ENCODE peak calls at places on chromosomes 1 and 21, in four cellular contexts. One of them, this sample, is unnamed.

GRCh38 chr1:40640314-40641076 is 25.0 kb downstream of the RIMS3 start:
- DNase-seq in K562: no peak
- DNase-seq in HepG2: no peak
- DNase-seq in GM12878: no peak
- DNase-seq in this sample: no peak

GRCh38 chr1:114344656-114345055 is 166.3 kb downstream of the TRIM33 start:
- DNase-seq in K562: no peak
- DNase-seq in GM12878: no peak
- DNase-seq in HepG2: no peak
- DNase-seq in this sample: no peak

GRCh38 chr1:91699339-91699970 is 186.5 kb downstream of the TGFBR3 start:
- DNase-seq in K562: no peak
- DNase-seq in HepG2: no peak
- DNase-seq in GM12878: no peak
- DNase-seq in this sample: no peak

GRCh38 chr1:151710187-151710586 is 6.4 kb downstream of the CELF3 start:
- DNase-seq in GM12878: no peak
- DNase-seq in HepG2: no peak
- DNase-seq in K562: peak; percentile 76
- DNase-seq in this sample: no peak

GRCh38 chr1:243505986-243506689 is 250.3 kb downstream of the SDCCAG8 start:
- DNase-seq in HepG2: peak; percentile 72
- DNase-seq in K562: peak; percentile 37
- DNase-seq in GM12878: no peak
- DNase-seq in this sample: no peak

GRCh38 chr1:54158071-54158470 is 5.3 kb upstream of the CDCP2 start:
- DNase-seq in GM12878: no peak
- DNase-seq in K562: no peak
- DNase-seq in HepG2: no peak
- DNase-seq in this sample: no peak

GRCh38 chr1:6672558-6672957 is 29.1 kb downstream of the DNAJC11 start:
- DNase-seq in HepG2: no peak
- DNase-seq in K562: no peak
- DNase-seq in GM12878: no peak
- DNase-seq in this sample: no peak

GRCh38 chr21:31426235-31426797 is 82.3 kb upstream of the TIAM1 start:
- DNase-seq in HepG2: no peak
- DNase-seq in K562: no peak
- DNase-seq in GM12878: peak; percentile 23
- DNase-seq in this sample: no peak

GRCh38 chr1:44801491-44802305 is 1.5 kb downstream of the PLK3 start:
- DNase-seq in GM12878: no peak
- DNase-seq in K562: peak; percentile 66
- DNase-seq in HepG2: no peak
- DNase-seq in this sample: peak; percentile 39

GRCh38 chr1:65393345-65393744 is 27.1 kb upstream of the LEPR start:
- DNase-seq in HepG2: no peak
- DNase-seq in K562: no peak
- DNase-seq in GM12878: peak; percentile 3
- DNase-seq in this sample: peak; percentile 17

GRCh38 chr1:30768830-30769718 is 11.5 kb upstream of the LAPTM5 start:
- DNase-seq in K562: peak; percentile 100
- DNase-seq in GM12878: no peak
- DNase-seq in HepG2: no peak
- DNase-seq in this sample: peak; percentile 23

GRCh38 chr21:33799378-33800090 is 116.1 kb downstream of the ATP5PO start:
- DNase-seq in HepG2: no peak
- DNase-seq in GM12878: no peak
- DNase-seq in K562: no peak
- DNase-seq in this sample: no peak

GRCh38 chr1:151144474-151145157 is 1.8 kb downstream of the SEMA6C start:
- DNase-seq in K562: no peak
- DNase-seq in GM12878: no peak
- DNase-seq in HepG2: no peak
- DNase-seq in this sample: no peak

GRCh38 chr1:47669081-47669585 is 231.3 kb downstream of the FOXD2 start:
- DNase-seq in HepG2: no peak
- DNase-seq in GM12878: no peak
- DNase-seq in K562: no peak
- DNase-seq in this sample: no peak

GRCh38 chr1:62724430-62724829 is 36.2 kb upstream of the DOCK7 start:
- DNase-seq in GM12878: no peak
- DNase-seq in K562: no peak
- DNase-seq in HepG2: no peak
- DNase-seq in this sample: no peak

GRCh38 chr1:90393025-90393424 is 324.1 kb downstream of the BARHL2 start:
- DNase-seq in K562: no peak
- DNase-seq in GM12878: no peak
- DNase-seq in HepG2: no peak
- DNase-seq in this sample: no peak

GRCh38 chr1:64263335-64263734 is 59.9 kb downstream of the UBE2U start:
- DNase-seq in GM12878: no peak
- DNase-seq in K562: no peak
- DNase-seq in HepG2: no peak
- DNase-seq in this sample: peak; percentile 36

GRCh38 chr1:227370463-227371254 is 52.4 kb upstream of the CDC42BPA start:
- DNase-seq in GM12878: no peak
- DNase-seq in K562: no peak
- DNase-seq in HepG2: no peak
- DNase-seq in this sample: peak; percentile 80

GRCh38 chr1:20440785-20441200 is 45.2 kb downstream of the CAMK2N1 start:
- DNase-seq in HepG2: peak; percentile 58
- DNase-seq in GM12878: no peak
- DNase-seq in K562: peak; percentile 93
- DNase-seq in this sample: peak; percentile 71

GRCh38 chr1:55700359-55701130 is 485.4 kb upstream of the USP24 start:
- DNase-seq in GM12878: no peak
- DNase-seq in HepG2: no peak
- DNase-seq in K562: no peak
- DNase-seq in this sample: no peak

GRCh38 chr1:182974792-182975191 is 21.8 kb upstream of the SHCBP1L start:
- DNase-seq in GM12878: no peak
- DNase-seq in HepG2: no peak
- DNase-seq in K562: no peak
- DNase-seq in this sample: no peak

GRCh38 chr1:57591854-57592253 is 168.0 kb upstream of the DAB1 start:
- DNase-seq in HepG2: no peak
- DNase-seq in GM12878: no peak
- DNase-seq in K562: no peak
- DNase-seq in this sample: no peak

GRCh38 chr1:58763214-58763613 is 20.6 kb downstream of the JUN start:
- DNase-seq in K562: no peak
- DNase-seq in HepG2: peak; percentile 82
- DNase-seq in GM12878: no peak
- DNase-seq in this sample: peak; percentile 83

GRCh38 chr21:34890724-34891609 is 158.1 kb downstream of the RUNX1 start:
- DNase-seq in GM12878: no peak
- DNase-seq in K562: no peak
- DNase-seq in HepG2: no peak
- DNase-seq in this sample: peak; percentile 46
- TF ChIP-seq CTCF in GM12878: no peak
- TF ChIP-seq CTCF in K562: no peak
- TF ChIP-seq CTCF in HepG2: no peak
- TF ChIP-seq CTCF in this sample: no peak

GRCh38 chr1:166884040-166884642 is 8.1 kb upstream of the TADA1 start:
- DNase-seq in GM12878: no peak
- DNase-seq in K562: peak; percentile 57
- DNase-seq in HepG2: no peak
- DNase-seq in this sample: peak; percentile 4
- H3K9ac ChIP-seq in GM12878: no peak overlapping the region
- H3K9ac ChIP-seq in K562: no peak overlapping the region
- H3K9ac ChIP-seq in HepG2: no peak overlapping the region
- H3K9ac ChIP-seq in this sample: no peak overlapping the region

DNA sequence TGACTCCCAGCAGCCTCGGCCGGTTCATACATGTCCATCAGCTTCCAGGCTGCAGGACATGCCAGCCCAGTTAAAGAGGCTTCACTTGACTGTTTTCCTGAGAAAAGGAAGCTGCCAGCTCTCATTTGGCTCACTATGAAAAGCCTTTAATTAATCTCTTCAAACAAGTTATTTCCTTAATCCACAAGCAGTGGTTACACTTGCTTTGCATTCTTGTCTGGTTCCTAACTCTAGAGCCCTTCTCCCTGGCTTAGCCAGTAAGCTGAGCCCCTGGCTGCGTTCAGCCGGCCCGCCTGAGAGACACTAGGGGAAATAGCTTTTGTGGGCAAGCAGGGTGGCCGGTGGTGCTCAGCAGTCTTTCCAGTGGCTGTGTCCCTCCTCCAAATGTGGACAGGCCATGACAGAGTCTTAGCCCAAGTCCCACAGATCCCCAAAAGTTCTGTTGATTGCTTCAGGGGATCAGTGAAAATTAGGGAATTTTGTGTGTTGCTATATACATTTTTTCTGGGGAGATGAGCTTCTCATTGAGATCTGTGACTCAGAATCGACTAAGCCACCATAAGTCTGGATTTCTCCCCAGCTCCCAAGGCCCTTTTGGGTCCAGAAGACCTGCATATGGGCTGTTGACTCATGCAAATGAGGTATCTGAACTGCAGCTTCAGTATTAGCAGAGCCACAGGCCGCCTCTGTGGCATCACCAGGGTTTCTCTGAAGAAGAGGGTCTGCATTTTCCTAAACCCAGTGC is 10.1 kb downstream of the ATF3 start:
- DNase-seq in GM12878: no peak
- DNase-seq in HepG2: no peak
- DNase-seq in K562: no peak
- DNase-seq in this sample: no peak
- TF ChIP-seq MYC in GM12878: no peak
- TF ChIP-seq MYC in HepG2: no peak
- TF ChIP-seq MYC in K562: no peak
- TF ChIP-seq MYC in this sample: no peak

GRCh38 chr1:201020040-201020591 is 3.4 kb downstream of the KIF21B start:
- DNase-seq in K562: no peak
- DNase-seq in GM12878: no peak
- DNase-seq in HepG2: peak; percentile 33
- DNase-seq in this sample: no peak

GRCh38 chr1:201019321-201019977 is 4.1 kb downstream of the KIF21B start:
- DNase-seq in GM12878: peak; percentile 84
- DNase-seq in K562: peak; percentile 72
- DNase-seq in HepG2: peak; percentile 17
- DNase-seq in this sample: no peak

GRCh38 chr1:201022178-201022823 is 1.2 kb downstream of the KIF21B start:
- DNase-seq in K562: no peak
- DNase-seq in HepG2: no peak
- DNase-seq in GM12878: no peak
- DNase-seq in this sample: no peak

GRCh38 chr1:201021333-201022177 is 2.0 kb downstream of the KIF21B start:
- DNase-seq in GM12878: no peak
- DNase-seq in K562: no peak
- DNase-seq in HepG2: no peak
- DNase-seq in this sample: no peak

DNA sequence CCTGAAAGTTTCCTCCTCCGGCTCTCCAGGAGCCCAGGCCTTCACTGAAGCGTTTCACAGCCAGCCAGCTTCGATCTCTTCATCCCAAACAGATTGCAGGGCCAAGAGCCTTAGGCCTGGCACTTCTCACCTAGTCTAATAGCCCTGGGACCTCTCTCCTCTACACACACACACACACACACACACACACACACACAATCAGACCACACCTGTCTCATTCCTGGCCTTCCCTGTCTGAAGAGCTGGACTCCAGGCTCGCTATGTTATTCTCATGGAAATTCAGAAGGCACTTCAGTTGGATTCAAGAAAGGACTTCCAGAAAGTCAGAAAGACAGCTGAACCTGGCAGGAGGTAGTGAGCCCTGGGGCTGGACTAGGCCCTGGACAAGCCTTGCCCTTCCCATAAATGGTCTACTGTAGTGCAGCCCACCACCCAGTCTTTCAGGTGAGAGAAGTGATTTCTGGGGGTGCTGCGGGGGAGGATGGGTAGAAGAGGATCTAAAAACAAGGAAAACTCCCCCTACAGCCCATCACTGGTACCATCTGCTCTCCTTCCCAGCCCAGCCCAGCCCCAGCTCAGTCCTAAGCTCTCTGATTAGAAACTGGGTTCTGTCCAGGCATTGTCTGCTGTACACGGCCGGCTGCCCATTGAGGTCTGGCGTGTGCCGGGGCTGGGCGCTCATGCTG is 2.7 kb downstream of the KIF21B start:
- DNase-seq in HepG2: no peak
- DNase-seq in K562: peak; percentile 74
- DNase-seq in GM12878: no peak
- DNase-seq in this sample: no peak
- TF ChIP-seq CTCF in HepG2: peak; percentile 15
- TF ChIP-seq CTCF in K562: peak; percentile 71
- TF ChIP-seq CTCF in GM12878: peak; percentile 28
- TF ChIP-seq CTCF in this sample: peak; percentile 30

GRCh38 chr1:1432951-1433803 is 2.3 kb upstream of the VWA1 start:
- DNase-seq in K562: peak; percentile 90
- DNase-seq in HepG2: peak; percentile 96
- DNase-seq in GM12878: no peak
- DNase-seq in this sample: no peak
- H3K9ac ChIP-seq in K562: peak overlapping the region; percentile 34
- H3K9ac ChIP-seq in HepG2: peak overlapping the region; percentile 88
- H3K9ac ChIP-seq in GM12878: no peak overlapping the region
- H3K9ac ChIP-seq in this sample: no peak overlapping the region

GRCh38 chr21:42942244-42942643 is 16.8 kb upstream of the ERVH48-1 start:
- DNase-seq in K562: no peak
- DNase-seq in GM12878: no peak
- DNase-seq in HepG2: no peak
- DNase-seq in this sample: no peak

GRCh38 chr21:42937960-42938580 is 12.6 kb upstream of the ERVH48-1 start:
- DNase-seq in K562: no peak
- DNase-seq in GM12878: no peak
- DNase-seq in HepG2: no peak
- DNase-seq in this sample: no peak

GRCh38 chr21:42939581-42940413 is 14.4 kb upstream of the ERVH48-1 start:
- DNase-seq in K562: no peak
- DNase-seq in GM12878: no peak
- DNase-seq in HepG2: peak; percentile 27
- DNase-seq in this sample: peak; percentile 79

GRCh38 chr21:42941696-42942085 is 16.3 kb upstream of the ERVH48-1 start:
- DNase-seq in K562: no peak
- DNase-seq in GM12878: no peak
- DNase-seq in HepG2: no peak
- DNase-seq in this sample: no peak
- TF ChIP-seq MYC in K562: no peak
- TF ChIP-seq MYC in GM12878: no peak
- TF ChIP-seq MYC in HepG2: no peak
- TF ChIP-seq MYC in this sample: no peak